ENCODE peak calls at places on chromosomes 5 and 9, in eight cellular contexts. X, I, W, N, J, B, S and Q are unnamed samples.

GRCh38 chr5:164962302-164962961 is 1457.0 kb downstream of the MAT2B start:
- DNase-seq in X (no peak), I (no peak), W (no peak), N (no peak), J (no peak), B (no peak), S (no peak), Q (no peak)

GRCh38 chr5:42656661-42657035 is 100.0 kb upstream of the CCDC152 start:
- DNase-seq in X (no peak), I (no peak), W (no peak), N (no peak), J (no peak), B (no peak), S (peak), Q (no peak)

GRCh38 chr5:54835642-54836041 is 149.8 kb downstream of the ESM1 start:
- DNase-seq in X (no peak), I (no peak), W (no peak), N (peak), J (no peak), B (no peak), S (no peak), Q (no peak)

GRCh38 chr5:54616031-54616430 is 98.5 kb downstream of the SNX18 start:
- DNase-seq in X (peak), I (no peak), W (no peak), N (peak), J (no peak), B (no peak), S (no peak), Q (no peak)

GRCh38 chr5:180830253-180831138 is 27.9 kb upstream of the MGAT1 start:
- DNase-seq in X (no peak), I (no peak), W (peak), N (peak), J (no peak), B (peak), S (peak), Q (no peak)

GRCh38 chr5:324736-325612 is 3.5 kb downstream of the AHRR start:
- DNase-seq in X (no peak), I (no peak), W (no peak), N (no peak), J (no peak), B (no peak), S (no peak), Q (no peak)

GRCh38 chr9:111005711-111006482 is 32.4 kb downstream of the LPAR1 start:
- DNase-seq in X (no peak), I (no peak), W (no peak), N (no peak), J (no peak), B (no peak), S (no peak), Q (no peak)

GRCh38 chr5:105587963-105588662 is 2025.5 kb upstream of the NUDT12 start:
- DNase-seq in X (no peak), I (no peak), W (no peak), N (no peak), J (no peak), B (no peak), S (no peak), Q (no peak)

GRCh38 chr5:175772747-175773533 is 98.4 kb upstream of the CPLX2 start:
- DNase-seq in X (no peak), I (no peak), W (no peak), N (no peak), J (no peak), B (no peak), S (no peak), Q (no peak)

GRCh38 chr5:170632985-170633234 is 129.1 kb downstream of the KCNIP1 start:
- DNase-seq in X (peak), I (peak), W (no peak), N (no peak), J (no peak), B (peak), S (peak), Q (peak)

GRCh38 chr5:18393546-18393945 is 759.3 kb downstream of the TAF11L14 start:
- DNase-seq in X (no peak), I (no peak), W (no peak), N (no peak), J (no peak), B (no peak), S (no peak), Q (no peak)

GRCh38 chr5:126525630-126526245 is 69.3 kb downstream of the ALDH7A1 start:
- DNase-seq in X (peak), I (no peak), W (no peak), N (no peak), J (no peak), B (no peak), S (no peak), Q (peak)

GRCh38 chr9:100277166-100277979 is 75.4 kb downstream of the TEX10 start:
- DNase-seq in X (no peak), I (no peak), W (no peak), N (peak), J (peak), B (no peak), S (no peak), Q (no peak)

GRCh38 chr5:139474815-139475791 is 4.3 kb downstream of the SMIM33 start:
- DNase-seq in X (peak), I (peak), W (peak), N (peak), J (no peak), B (peak), S (no peak), Q (no peak)

GRCh38 chr9:100583019-100583802 is 5.3 kb downstream of the CAVIN4 start:
- DNase-seq in X (no peak), I (no peak), W (no peak), N (no peak), J (no peak), B (no peak), S (no peak), Q (no peak)

GRCh38 chr9:81619353-81620008 is 69.9 kb downstream of the TLE1 start:
- DNase-seq in X (no peak), I (no peak), W (no peak), N (peak), J (peak), B (no peak), S (no peak), Q (no peak)

GRCh38 chr5:76209297-76209696 is 126.1 kb downstream of the SV2C start:
- DNase-seq in X (no peak), I (peak), W (no peak), N (no peak), J (no peak), B (no peak), S (no peak), Q (no peak)

GRCh38 chr5:172407241-172407691 is 47.1 kb downstream of the SH3PXD2B start:
- DNase-seq in X (no peak), I (no peak), W (no peak), N (peak), J (no peak), B (no peak), S (no peak), Q (no peak)

GRCh38 chr9:93132946-93133640 is 958 bp downstream of the NINJ1 start:
- DNase-seq in X (no peak), I (no peak), W (peak), N (no peak), J (no peak), B (no peak), S (no peak), Q (no peak)

GRCh38 chr5:53167836-53168235 is 58.3 kb upstream of the MOCS2 start:
- DNase-seq in X (peak), I (no peak), W (no peak), N (no peak), J (no peak), B (no peak), S (no peak), Q (no peak)

GRCh38 chr5:89421035-89421434 is 538.1 kb upstream of the MEF2C start:
- DNase-seq in X (no peak), I (no peak), W (no peak), N (no peak), J (no peak), B (no peak), S (no peak), Q (no peak)

GRCh38 chr9:136045595-136046554 is 49.2 kb downstream of the NACC2 start:
- DNase-seq in X (no peak), I (no peak), W (peak), N (no peak), J (no peak), B (no peak), S (no peak), Q (no peak)

GRCh38 chr5:123670981-123671557 is 159.1 kb downstream of the CSNK1G3 start:
- DNase-seq in X (peak), I (peak), W (no peak), N (peak), J (peak), B (peak), S (peak), Q (peak)

GRCh38 chr9:96612105-96612965 is 7.3 kb downstream of the CDC14B start:
- DNase-seq in X (peak), I (no peak), W (no peak), N (peak), J (peak), B (no peak), S (no peak), Q (no peak)

GRCh38 chr9:3894764-3895163 is 369.0 kb upstream of the RFX3 start:
- DNase-seq in X (no peak), I (no peak), W (no peak), N (peak), J (no peak), B (no peak), S (no peak), Q (no peak)

GRCh38 chr5:16384222-16384621 is 81.4 kb downstream of the ZNF622 start:
- DNase-seq in X (no peak), I (no peak), W (no peak), N (no peak), J (no peak), B (no peak), S (no peak), Q (no peak)

GRCh38 chr5:107671742-107672211 is 1.0 kb upstream of the EFNA5 start:
- DNase-seq in X (no peak), I (no peak), W (no peak), N (no peak), J (no peak), B (no peak), S (no peak), Q (no peak)

GRCh38 chr5:55278778-55279177 is 28.7 kb downstream of the DHX29 start:
- DNase-seq in X (no peak), I (no peak), W (no peak), N (peak), J (no peak), B (no peak), S (no peak), Q (no peak)

GRCh38 chr5:177233206-177233605 is 70.3 kb downstream of the RAB24 start:
- DNase-seq in X (no peak), I (no peak), W (no peak), N (peak), J (no peak), B (no peak), S (no peak), Q (no peak)

GRCh38 chr5:5891350-5891749 is 468.9 kb downstream of the ICE1 start:
- DNase-seq in X (no peak), I (no peak), W (no peak), N (no peak), J (no peak), B (peak), S (no peak), Q (no peak)

GRCh38 chr9:133913571-133914369 is 78.4 kb downstream of the VAV2 start:
- DNase-seq in X (no peak), I (no peak), W (peak), N (no peak), J (no peak), B (no peak), S (no peak), Q (no peak)

GRCh38 chr5:107744418-107745330 is 73.9 kb upstream of the EFNA5 start:
- DNase-seq in X (no peak), I (no peak), W (no peak), N (no peak), J (no peak), B (no peak), S (no peak), Q (no peak)

GRCh38 chr9:128723352-128723865 is 518 bp downstream of the ZDHHC12 start:
- DNase-seq in X (no peak), I (no peak), W (no peak), N (no peak), J (no peak), B (no peak), S (no peak), Q (no peak)

GRCh38 chr5:150279618-150280017 is 10.0 kb downstream of the CAMK2A start:
- DNase-seq in X (no peak), I (no peak), W (no peak), N (no peak), J (no peak), B (no peak), S (no peak), Q (no peak)

DNA sequence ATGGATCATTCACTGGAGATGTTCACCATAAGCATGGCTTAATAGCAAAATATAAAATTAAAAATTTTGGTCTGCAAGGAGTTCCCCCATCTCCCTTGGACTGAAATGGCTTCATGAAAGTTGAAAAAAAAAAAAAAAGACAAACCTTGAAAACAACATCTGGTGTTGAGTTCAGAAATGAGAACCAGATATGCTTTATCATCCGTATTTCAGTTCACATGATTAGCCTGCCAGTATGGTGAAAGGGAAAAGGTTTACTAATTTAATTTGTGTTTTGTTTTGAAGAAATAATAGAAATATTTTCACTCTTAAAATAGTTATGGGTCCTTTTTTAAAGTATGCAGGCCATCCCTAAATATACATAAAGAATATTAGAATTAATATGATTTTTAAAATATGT is 67.8 kb downstream of the TMEM167A start:
- DNase-seq in X (no peak), I (no peak), W (no peak), N (no peak), J (no peak), B (no peak), S (no peak), Q (no peak)
- TF ChIP-seq CTCF in X (no peak), I (no peak), W (no peak), N (no peak), J (no peak), B (no peak), S (no peak), Q (no peak)

GRCh38 chr5:141639357-141640050 is 2.7 kb downstream of the RELL2 start:
- DNase-seq in X (no peak), I (no peak), W (no peak), N (no peak), J (no peak), B (no peak), S (no peak), Q (no peak)

GRCh38 chr5:141640051-141640415 is 3.2 kb downstream of the RELL2 start:
- DNase-seq in X (no peak), I (no peak), W (no peak), N (no peak), J (no peak), B (no peak), S (no peak), Q (no peak)

GRCh38 chr5:141640698-141641097 is 3.9 kb downstream of the RELL2 start:
- DNase-seq in X (no peak), I (no peak), W (no peak), N (no peak), J (no peak), B (no peak), S (no peak), Q (no peak)

GRCh38 chr5:141638771-141639170 is 2.0 kb downstream of the RELL2 start:
- DNase-seq in X (no peak), I (no peak), W (no peak), N (no peak), J (no peak), B (no peak), S (no peak), Q (no peak)

DNA sequence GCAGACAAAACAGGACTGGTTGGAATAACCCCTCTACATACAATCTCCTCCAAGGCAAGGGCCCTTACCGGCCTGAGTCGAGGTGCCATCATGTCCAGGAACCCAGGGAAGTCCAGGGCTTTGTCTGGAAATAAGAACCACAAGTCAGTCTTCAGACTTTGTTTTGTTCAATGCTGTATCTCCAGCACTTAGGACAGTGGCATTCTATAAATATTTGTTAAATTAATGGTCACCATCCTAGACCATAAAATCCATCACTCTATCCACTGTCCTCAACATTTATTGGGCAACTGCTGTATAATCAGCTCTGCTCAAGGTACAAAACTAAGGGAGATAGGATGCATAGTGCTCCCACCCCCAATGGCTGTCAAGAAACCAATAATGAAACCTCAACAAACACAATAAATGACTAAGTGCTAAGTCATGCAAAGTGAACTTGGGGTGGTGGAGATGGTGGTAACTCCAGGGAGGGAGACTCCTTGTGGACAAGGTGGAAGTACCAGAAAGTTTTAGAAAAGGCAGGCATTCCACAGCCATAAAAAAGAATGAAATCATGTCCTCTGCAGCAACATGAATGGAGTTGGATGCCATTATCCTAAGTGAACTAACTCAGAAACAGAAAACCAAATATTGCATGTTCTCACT is 5.0 kb downstream of the RELL2 start:
- DNase-seq in X (no peak), I (peak), W (no peak), N (peak), J (no peak), B (peak), S (no peak), Q (no peak)
- TF ChIP-seq CTCF in X (no peak), I (peak), W (no peak), N (peak), J (peak), B (peak), S (no peak), Q (no peak)

DNA sequence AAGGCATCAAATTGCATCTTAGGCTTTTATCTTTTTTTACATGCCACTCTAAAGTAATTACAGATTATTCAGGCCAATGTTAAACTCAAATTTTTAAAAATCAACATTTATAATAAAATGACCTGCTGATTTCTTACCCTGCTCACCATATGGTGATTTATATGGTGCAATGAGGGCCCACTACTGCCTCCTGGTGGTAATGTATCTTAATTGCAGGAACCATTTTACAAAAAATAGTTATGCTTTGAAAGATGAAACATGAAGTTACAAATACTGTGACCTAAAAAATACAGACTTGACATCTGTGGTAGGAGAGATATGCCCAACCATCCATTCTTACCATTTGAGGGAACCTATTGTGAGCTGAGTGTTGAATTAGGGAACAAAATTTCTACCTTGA is 292.6 kb upstream of the TAS2R1 start:
- DNase-seq in X (no peak), I (peak), W (no peak), N (no peak), J (no peak), B (no peak), S (no peak), Q (no peak)
- TF ChIP-seq CTCF in X (no peak), I (peak), W (no peak), N (peak), J (peak), B (peak), S (peak), Q (peak)

GRCh38 chr5:157303023-157303422 is 37.1 kb downstream of the CYFIP2 start:
- DNase-seq in X (no peak), I (no peak), W (no peak), N (no peak), J (no peak), B (no peak), S (no peak), Q (no peak)
- TF ChIP-seq CTCF in X (no peak), I (no peak), W (no peak), N (no peak), J (no peak), B (no peak), S (no peak), Q (no peak)